ENCODE peak calls at places on chromosomes 16 and 17, in four cellular contexts. One of them, this sample, is unnamed.
A peak's percentile ranks its signal among the peaks of the same experiment; 100 is the strongest.

GRCh38 chr16:1909661-1910231 is 8.5 kb downstream of the HS3ST6 start:
- DNase-seq in lower leg skin: no peak
- DNase-seq in COR-L47: peak; percentile 15
- DNase-seq in stimulated activated CD4-positive, alpha-beta T cell treated with anti-CD3 and anti-CD28 coated beads, TNF-alpha, amount 100 ng/mL, for 48 hours: no peak
- DNase-seq in this sample: no peak

GRCh38 chr17:17201271-17201670 is 4.9 kb downstream of the PLD6 start:
- DNase-seq in lower leg skin: no peak
- DNase-seq in COR-L47: no peak
- DNase-seq in stimulated activated CD4-positive, alpha-beta T cell treated with anti-CD3 and anti-CD28 coated beads, TNF-alpha, amount 100 ng/mL, for 48 hours: no peak
- DNase-seq in this sample: no peak

GRCh38 chr17:34412965-34413441 is 50.0 kb upstream of the CCL1 start:
- DNase-seq in lower leg skin: no peak
- DNase-seq in COR-L47: no peak
- DNase-seq in stimulated activated CD4-positive, alpha-beta T cell treated with anti-CD3 and anti-CD28 coated beads, TNF-alpha, amount 100 ng/mL, for 48 hours: no peak
- DNase-seq in this sample: no peak

GRCh38 chr16:23729503-23730424 is 16.7 kb upstream of the ERN2 start:
- DNase-seq in lower leg skin: peak; percentile 48
- DNase-seq in COR-L47: no peak
- DNase-seq in stimulated activated CD4-positive, alpha-beta T cell treated with anti-CD3 and anti-CD28 coated beads, TNF-alpha, amount 100 ng/mL, for 48 hours: no peak
- DNase-seq in this sample: no peak

GRCh38 chr17:28406478-28406824 is 439 bp upstream of the SLC46A1 start:
- DNase-seq in lower leg skin: no peak
- DNase-seq in COR-L47: no peak
- DNase-seq in stimulated activated CD4-positive, alpha-beta T cell treated with anti-CD3 and anti-CD28 coated beads, TNF-alpha, amount 100 ng/mL, for 48 hours: no peak
- DNase-seq in this sample: no peak

GRCh38 chr17:29591737-29592624 is 951 bp upstream of the ANKRD13B start:
- DNase-seq in lower leg skin: peak; percentile 97
- DNase-seq in COR-L47: peak; percentile 86
- DNase-seq in stimulated activated CD4-positive, alpha-beta T cell treated with anti-CD3 and anti-CD28 coated beads, TNF-alpha, amount 100 ng/mL, for 48 hours: peak; percentile 72
- DNase-seq in this sample: no peak

GRCh38 chr17:71327376-71328059 is 793.3 kb upstream of the SOX9 start:
- DNase-seq in lower leg skin: no peak
- DNase-seq in COR-L47: no peak
- DNase-seq in stimulated activated CD4-positive, alpha-beta T cell treated with anti-CD3 and anti-CD28 coated beads, TNF-alpha, amount 100 ng/mL, for 48 hours: no peak
- DNase-seq in this sample: no peak

GRCh38 chr16:85554114-85554790 is 58.9 kb upstream of the GSE1 start:
- DNase-seq in lower leg skin: peak; percentile 95
- DNase-seq in COR-L47: peak; percentile 61
- DNase-seq in stimulated activated CD4-positive, alpha-beta T cell treated with anti-CD3 and anti-CD28 coated beads, TNF-alpha, amount 100 ng/mL, for 48 hours: peak; percentile 55
- DNase-seq in this sample: no peak

GRCh38 chr16:72833969-72834368 is 214.0 kb downstream of the ZFHX3 start:
- DNase-seq in lower leg skin: no peak
- DNase-seq in COR-L47: no peak
- DNase-seq in stimulated activated CD4-positive, alpha-beta T cell treated with anti-CD3 and anti-CD28 coated beads, TNF-alpha, amount 100 ng/mL, for 48 hours: no peak
- DNase-seq in this sample: no peak

GRCh38 chr17:34841467-34841866 is 119.8 kb downstream of the CCT6B start:
- DNase-seq in lower leg skin: no peak
- DNase-seq in COR-L47: no peak
- DNase-seq in stimulated activated CD4-positive, alpha-beta T cell treated with anti-CD3 and anti-CD28 coated beads, TNF-alpha, amount 100 ng/mL, for 48 hours: no peak
- DNase-seq in this sample: no peak

This sample was measured in iPS DF 6.9.